ENCODE peak calls at places on chromosomes 2 and 18, in ten cellular contexts. M, G, C, T, H, Z, U, W, D and Q are unnamed samples.

GRCh38 chr2:148701877-148702276 is 57.3 kb downstream of the EPC2 start:
- DNase-seq in M (no peak), G (no peak), C (no peak), T (no peak), H (no peak), Z (no peak), U (no peak), W (no peak), D (no peak), Q (no peak)

GRCh38 chr18:47163241-47163640 is 12.9 kb downstream of the IER3IP1 start:
- DNase-seq in M (no peak), G (no peak), C (no peak), T (no peak), H (no peak), Z (no peak), U (no peak), W (no peak), D (peak; percentile 90), Q (no peak)

GRCh38 chr2:230905448-230906430 is 19.3 kb downstream of the GPR55 start:
- DNase-seq in M (no peak), G (peak; percentile 19), C (peak; percentile 35), T (peak; percentile 61), H (peak; percentile 60), Z (no peak), U (peak; percentile 53), W (peak; percentile 67), D (peak; percentile 44), Q (no peak)

GRCh38 chr2:42443980-42444379 is 49.8 kb downstream of the KCNG3 start:
- DNase-seq in M (no peak), G (no peak), C (no peak), T (no peak), H (no peak), Z (no peak), U (no peak), W (no peak), D (no peak), Q (no peak)

GRCh38 chr2:8623958-8624591 is 57.8 kb upstream of the ID2 start:
- DNase-seq in M (peak; percentile 71), G (no peak), C (no peak), T (no peak), H (no peak), Z (no peak), U (no peak), W (no peak), D (no peak), Q (no peak)

GRCh38 chr18:12442946-12443345 is 35.2 kb downstream of the PRELID3A start:
- DNase-seq in M (no peak), G (no peak), C (no peak), T (no peak), H (no peak), Z (no peak), U (no peak), W (no peak), D (peak; percentile 54), Q (no peak)

GRCh38 chr2:64950226-64951160 is 38.7 kb upstream of the SLC1A4 start:
- DNase-seq in M (no peak), G (no peak), C (no peak), T (no peak), H (no peak), Z (no peak), U (no peak), W (no peak), D (no peak), Q (no peak)

GRCh38 chr2:85504434-85505261 is 34.3 kb upstream of the MAT2A start:
- DNase-seq in M (no peak), G (no peak), C (no peak), T (no peak), H (peak; percentile 67), Z (peak; percentile 33), U (peak; percentile 81), W (no peak), D (peak; percentile 97), Q (peak; percentile 59)

GRCh38 chr2:207403141-207403540 is 126.6 kb upstream of the CREB1 start:
- DNase-seq in M (no peak), G (no peak), C (no peak), T (no peak), H (no peak), Z (no peak), U (no peak), W (no peak), D (peak; percentile 24), Q (no peak)

GRCh38 chr2:146940016-146940685 is 904.7 kb upstream of the ACVR2A start:
- DNase-seq in M (no peak), G (no peak), C (no peak), T (peak; percentile 51), H (no peak), Z (no peak), U (no peak), W (no peak), D (peak; percentile 42), Q (no peak)

GRCh38 chr2:16277117-16277516 is 336.8 kb downstream of the MYCN start:
- DNase-seq in M (no peak), G (no peak), C (no peak), T (no peak), H (no peak), Z (no peak), U (no peak), W (no peak), D (no peak), Q (no peak)

GRCh38 chr2:147204102-147204501 is 640.7 kb upstream of the ACVR2A start:
- DNase-seq in M (no peak), G (no peak), C (no peak), T (no peak), H (no peak), Z (no peak), U (no peak), W (no peak), D (peak; percentile 85), Q (no peak)

GRCh38 chr18:37019157-37019571 is 190.2 kb downstream of the KIAA1328 start:
- DNase-seq in M (no peak), G (no peak), C (peak; percentile 29), T (peak; percentile 6), H (no peak), Z (no peak), U (no peak), W (no peak), D (peak; percentile 11), Q (no peak)

DNA sequence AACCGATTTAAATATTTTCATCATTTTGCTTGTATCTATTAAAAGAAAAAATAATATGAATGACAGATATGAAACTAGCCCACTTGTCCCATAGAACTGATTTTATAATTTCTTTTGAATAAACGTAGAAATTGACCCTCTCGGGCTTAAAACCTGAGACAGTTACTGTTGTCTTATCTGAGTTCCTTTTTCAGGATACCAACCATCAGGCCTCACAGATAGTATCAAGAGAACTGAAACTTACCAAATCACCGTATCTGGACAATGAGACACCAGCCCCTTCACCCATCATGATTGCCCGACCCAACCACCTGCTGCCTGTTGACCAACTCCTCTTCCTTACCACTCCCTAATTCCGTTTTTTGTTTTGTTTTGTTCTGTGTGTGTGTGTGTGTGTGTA is 53.7 kb downstream of the LCLAT1 start:
- DNase-seq in M (no peak), G (no peak), C (no peak), T (no peak), H (no peak), Z (no peak), U (no peak), W (no peak), D (no peak), Q (no peak)
- H3K9me3 ChIP-seq in M (no peaks in the 10 kb centered on the region), G (peaks cover 3% of the 10 kb centered on the region), C (no peaks in the 10 kb centered on the region), T (no peaks in the 10 kb centered on the region), H (no peaks in the 10 kb centered on the region), Z (peaks cover 42% of the 10 kb centered on the region), U (no peaks in the 10 kb centered on the region), W (peaks cover 11% of the 10 kb centered on the region), D (no peaks in the 10 kb centered on the region), Q (peaks cover 7% of the 10 kb centered on the region)

GRCh38 chr18:40259073-40259472 is 1696.0 kb upstream of the PIK3C3 start:
- DNase-seq in M (no peak), G (no peak), C (no peak), T (no peak), H (no peak), Z (no peak), U (no peak), W (no peak), D (no peak), Q (no peak)

GRCh38 chr18:40258298-40258697 is 1696.7 kb upstream of the PIK3C3 start:
- DNase-seq in M (no peak), G (no peak), C (peak; percentile 12), T (peak; percentile 5), H (no peak), Z (no peak), U (no peak), W (no peak), D (no peak), Q (no peak)
- H3K27ac ChIP-seq in M (no peak overlapping the region), G (no peak overlapping the region), C (peak overlapping the region; percentile 9), T (no peak overlapping the region), H (no peak overlapping the region), Z (no peak overlapping the region), U (no peak overlapping the region), W (no peak overlapping the region), D (no peak overlapping the region), Q (no peak overlapping the region)

GRCh38 chr18:8912348-8913057 is 190.0 kb upstream of the NDUFV2 start:
- DNase-seq in M (no peak), G (no peak), C (peak; percentile 38), T (peak; percentile 0), H (peak; percentile 68), Z (no peak), U (no peak), W (no peak), D (no peak), Q (no peak)
- H3K9me3 ChIP-seq in M (no peaks in the 10 kb centered on the region), G (no peaks in the 10 kb centered on the region), C (no peaks in the 10 kb centered on the region), T (no peaks in the 10 kb centered on the region), H (no peaks in the 10 kb centered on the region), Z (peaks cover 6% of the 10 kb centered on the region), U (no peaks in the 10 kb centered on the region), W (no peaks in the 10 kb centered on the region), D (no peaks in the 10 kb centered on the region), Q (no peaks in the 10 kb centered on the region)

DNA sequence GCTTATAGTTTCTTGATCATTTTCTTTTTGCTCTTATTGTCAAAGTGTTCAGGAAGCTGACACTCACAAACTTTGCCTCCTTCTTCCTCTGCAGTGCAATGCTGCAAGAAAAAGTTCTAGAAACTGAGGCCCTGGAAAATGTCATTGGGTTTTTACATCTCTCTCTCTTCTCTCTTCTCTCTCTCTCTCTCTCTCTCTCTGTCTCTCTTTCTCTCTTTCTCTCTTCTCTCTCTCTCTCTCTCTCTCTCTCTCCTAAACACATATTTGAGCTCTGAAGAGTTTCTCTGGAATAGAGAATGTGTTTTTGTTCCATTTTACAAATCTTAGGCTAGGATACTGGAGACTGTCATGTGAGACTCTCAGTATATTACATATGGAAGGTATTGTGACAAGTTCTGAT is 41.6 kb upstream of the EHBP1 start:
- DNase-seq in M (no peak), G (no peak), C (no peak), T (no peak), H (no peak), Z (no peak), U (no peak), W (no peak), D (peak; percentile 21), Q (no peak)
- H3K27ac ChIP-seq in M (no peak overlapping the region), G (no peak overlapping the region), C (peak overlapping the region; percentile 79), T (peak overlapping the region; percentile 71), H (no peak overlapping the region), Z (peak overlapping the region; percentile 60), U (peak overlapping the region; percentile 70), W (no peak overlapping the region), D (peak overlapping the region; percentile 78), Q (peak overlapping the region; percentile 16)

DNA sequence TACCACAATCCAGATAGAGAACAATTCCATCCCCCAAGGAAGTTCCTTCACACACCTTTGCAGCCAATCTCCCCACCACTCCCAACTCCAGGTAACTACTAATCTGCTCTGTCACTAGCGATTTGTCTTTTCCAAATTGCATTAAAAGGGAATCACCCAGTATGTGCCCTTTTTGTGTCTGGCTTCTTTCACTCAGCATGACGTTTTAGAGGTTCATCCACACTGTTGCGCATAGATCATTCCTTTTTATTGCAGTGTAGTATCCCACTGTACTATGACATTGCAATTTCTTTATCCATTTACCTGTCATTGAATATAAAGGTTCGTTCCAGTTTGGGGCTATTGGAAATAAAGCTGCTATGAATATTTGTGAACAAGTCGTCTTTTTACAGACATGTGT is 31.6 kb downstream of the TNS1 start:
- DNase-seq in M (no peak), G (no peak), C (no peak), T (no peak), H (no peak), Z (no peak), U (no peak), W (no peak), D (no peak), Q (no peak)
- H3K9me3 ChIP-seq in M (no peaks in the 10 kb centered on the region), G (no peaks in the 10 kb centered on the region), C (no peaks in the 10 kb centered on the region), T (no peaks in the 10 kb centered on the region), H (no peaks in the 10 kb centered on the region), Z (no peaks in the 10 kb centered on the region), U (no peaks in the 10 kb centered on the region), W (no peaks in the 10 kb centered on the region), D (no peaks in the 10 kb centered on the region), Q (no peaks in the 10 kb centered on the region)